ENCODE peak calls at places on chromosomes 1 and 21, in five cellular contexts. C, N, H, V and G are unnamed samples.
A peak's percentile ranks its signal among the peaks of the same experiment; 100 is the strongest.

GRCh38 chr1:25503551-25504426 is 39.6 kb upstream of the LDLRAP1 start:
- DNase-seq in C (no peak), V (peak; percentile 10), H (peak; percentile 53), N (peak; percentile 86), G (peak; percentile 81)

GRCh38 chr1:12547586-12548225 is 70.3 kb downstream of the DHRS3 start:
- DNase-seq in C (no peak), N (peak; percentile 53), V (no peak), H (no peak), G (no peak)

GRCh38 chr1:29387210-29387609 is 150.9 kb downstream of the PTPRU start:
- DNase-seq in V (no peak), N (no peak), H (no peak), C (no peak), G (peak; percentile 54)

GRCh38 chr1:51898090-51898734 is 19.7 kb upstream of the NRDC start:
- DNase-seq in V (peak; percentile 58), H (peak; percentile 46), C (no peak), N (no peak), G (no peak)

GRCh38 chr1:83593073-83593472 is 405.9 kb downstream of the TTLL7 start:
- DNase-seq in N (no peak), H (no peak), C (no peak), V (no peak), G (no peak)

GRCh38 chr1:183733610-183734219 is 71.2 kb upstream of the RGL1 start:
- DNase-seq in C (no peak), N (no peak), V (no peak), H (no peak), G (no peak)

GRCh38 chr21:24729568-24729967 is 877.7 kb downstream of the MRPL39 start:
- DNase-seq in C (no peak), H (no peak), N (no peak), V (no peak), G (no peak)

GRCh38 chr1:197159461-197159860 is 13.0 kb upstream of the ASPM start:
- DNase-seq in V (no peak), C (no peak), N (no peak), H (no peak), G (no peak)

GRCh38 chr1:223708651-223709268 is 3.6 kb upstream of the CAPN2 start:
- DNase-seq in V (no peak), N (no peak), C (no peak), H (no peak), G (no peak)

GRCh38 chr1:3369437-3370076 is 84.9 kb upstream of the ARHGEF16 start:
- DNase-seq in V (no peak), N (no peak), C (peak; percentile 79), H (no peak), G (no peak)

GRCh38 chr1:53249706-53250105 is 11.4 kb upstream of the MAGOH start:
- DNase-seq in H (no peak), V (no peak), C (no peak), N (no peak), G (no peak)

GRCh38 chr21:15054606-15055239 is 10.1 kb downstream of the NRIP1 start:
- DNase-seq in N (no peak), C (no peak), V (no peak), H (no peak), G (no peak)

GRCh38 chr1:203871114-203871875 is 9.9 kb downstream of the SNRPE start:
- DNase-seq in V (no peak), N (no peak), H (peak; percentile 76), C (no peak), G (no peak)

GRCh38 chr1:31524196-31524967 is 51.9 kb upstream of the TINAGL1 start:
- DNase-seq in C (no peak), H (no peak), N (peak; percentile 68), V (no peak), G (no peak)

GRCh38 chr1:87279201-87279860 is 49.3 kb upstream of the LMO4 start:
- DNase-seq in C (no peak), V (no peak), H (no peak), N (no peak), G (no peak)

GRCh38 chr1:54120018-54120697 is 32.6 kb downstream of the CDCP2 start:
- DNase-seq in H (no peak), V (no peak), N (peak; percentile 38), C (no peak), G (no peak)

GRCh38 chr21:46390603-46391545 is 66.9 kb downstream of the PCNT start:
- DNase-seq in H (no peak), C (no peak), V (no peak), N (no peak), G (no peak)

GRCh38 chr1:56806804-56807203 is 12.4 kb downstream of the FYB2 start:
- DNase-seq in H (no peak), N (no peak), V (no peak), C (no peak), G (no peak)
- TF ChIP-seq CTCF in H (no peak), N (no peak), V (no peak), C (no peak), G (peak; percentile 9)

DNA sequence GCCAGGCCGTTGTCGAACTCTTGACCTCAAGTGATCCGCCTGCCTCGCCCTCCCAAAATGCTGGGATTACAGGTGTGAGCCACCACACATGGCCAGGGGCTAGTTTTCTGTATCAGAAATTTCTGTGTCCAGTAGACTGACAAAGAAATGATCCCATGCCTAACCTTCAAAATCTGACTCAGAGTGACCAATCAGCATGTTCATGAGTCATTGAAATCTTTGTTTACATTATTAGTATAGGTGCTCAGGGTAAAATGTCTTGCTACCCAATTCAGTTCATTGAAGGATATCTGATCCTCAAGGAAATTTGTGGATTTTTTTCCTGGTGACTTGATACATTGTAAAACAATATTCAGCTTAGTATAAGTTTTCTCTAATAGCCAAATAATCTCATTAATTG is 11.0 kb upstream of the LDLRAD2 start:
- DNase-seq in C (no peak), V (peak; percentile 48), H (no peak), N (no peak), G (no peak)
- TF ChIP-seq CTCF in C (no peak), V (no peak), H (no peak), N (no peak), G (no peak)

GRCh38 chr1:96234299-96234698 is 487.3 kb upstream of the PTBP2 start:
- DNase-seq in H (peak; percentile 23), C (no peak), V (no peak), N (peak; percentile 74), G (no peak)
- TF ChIP-seq CTCF in H (no peak), C (no peak), V (no peak), N (no peak), G (no peak)

DNA sequence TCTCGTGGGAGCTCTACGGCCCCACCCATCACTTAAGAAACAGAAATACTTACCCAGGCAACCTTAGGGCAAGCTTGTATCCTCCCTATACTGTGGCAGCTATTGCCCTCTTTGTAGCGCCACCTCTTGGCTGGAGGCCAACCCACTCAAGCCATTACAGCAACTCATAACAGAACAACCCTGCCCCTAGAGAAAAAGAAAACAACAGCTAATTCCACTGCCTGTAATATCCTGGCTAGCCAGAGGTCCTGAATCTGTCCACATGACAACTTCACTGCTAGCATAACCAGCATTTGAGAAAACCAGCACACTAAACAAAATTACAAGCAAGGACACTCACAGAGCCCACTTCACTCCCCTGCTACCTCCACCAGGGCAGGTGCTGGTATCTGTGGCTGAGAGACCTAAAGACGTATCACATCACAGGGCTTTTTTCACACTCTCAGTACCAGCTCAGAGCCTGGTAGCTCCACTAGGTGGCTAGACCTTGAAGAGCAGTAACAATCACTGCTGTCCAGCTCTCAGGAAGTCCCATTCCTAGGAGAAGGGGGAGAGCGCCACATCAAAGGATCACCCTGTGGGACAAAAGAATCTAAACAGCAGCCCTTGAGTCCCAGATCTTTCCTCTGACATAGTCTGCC is 14.5 kb upstream of the MX1 start:
- DNase-seq in C (no peak), V (no peak), H (peak; percentile 15), N (peak; percentile 88), G (no peak)
- TF ChIP-seq CTCF in C (no peak), V (peak; percentile 31), H (no peak), N (peak; percentile 31), G (peak; percentile 26)

DNA sequence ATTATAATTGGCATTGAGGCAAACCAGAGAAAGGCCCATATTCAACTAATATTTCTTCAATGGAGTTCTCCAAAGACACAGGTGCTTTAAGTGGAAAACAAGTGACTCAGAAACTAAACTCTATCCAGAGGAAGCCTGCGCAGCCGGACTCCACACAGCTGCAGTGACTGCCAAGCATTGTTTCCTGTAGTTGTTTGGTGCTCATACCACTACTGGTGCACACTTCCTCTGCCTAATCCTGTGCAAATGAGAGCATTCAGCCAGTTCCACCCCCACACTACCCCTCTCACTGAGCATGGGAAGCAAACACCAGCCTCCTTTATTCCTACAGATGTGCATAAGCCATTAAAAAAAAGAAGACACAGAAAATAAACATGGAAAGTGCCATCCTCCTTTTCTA is 102.9 kb downstream of the VAV3 start:
- DNase-seq in V (no peak), H (no peak), N (no peak), C (no peak), G (no peak)
- TF ChIP-seq CTCF in V (no peak), H (no peak), N (no peak), C (no peak), G (no peak)

DNA sequence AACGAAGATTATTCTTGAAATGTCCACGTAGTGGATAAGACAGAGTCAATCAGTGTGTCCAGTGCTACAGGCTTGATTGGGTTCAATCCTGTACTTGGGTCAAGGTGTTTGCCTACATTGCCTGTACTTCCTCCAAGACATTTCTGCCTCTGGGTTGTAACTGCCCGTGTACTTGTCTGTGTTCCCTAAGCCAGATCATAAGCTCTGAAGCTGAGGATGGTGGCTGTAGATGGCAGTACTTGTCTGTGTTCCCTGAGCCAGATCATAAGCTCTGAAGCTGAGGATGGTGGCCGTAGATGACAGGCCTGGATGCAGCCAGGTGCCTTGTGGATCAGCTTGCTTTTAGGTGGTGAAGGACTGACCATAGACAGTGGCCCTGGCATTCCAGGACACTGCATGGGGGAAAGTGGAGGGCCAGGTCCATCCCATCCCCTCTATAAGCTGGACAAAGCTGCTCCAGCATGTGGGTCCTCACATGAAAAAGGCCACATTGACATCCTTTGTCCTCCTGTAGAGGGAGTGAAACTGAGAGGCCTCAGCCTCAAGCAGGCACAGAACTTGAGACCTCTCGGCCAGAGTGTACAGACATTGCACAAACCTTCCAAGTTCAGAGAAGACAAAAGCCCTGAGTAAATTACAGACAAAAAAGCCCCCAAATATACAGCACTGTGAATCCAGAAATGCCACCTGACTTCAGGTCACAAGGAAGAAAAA is 2.0 kb upstream of the SRM start:
- DNase-seq in V (no peak), C (no peak), N (no peak), H (no peak), G (no peak)
- TF ChIP-seq CTCF in V (peak; percentile 39), C (no peak), N (no peak), H (no peak), G (no peak)

DNA sequence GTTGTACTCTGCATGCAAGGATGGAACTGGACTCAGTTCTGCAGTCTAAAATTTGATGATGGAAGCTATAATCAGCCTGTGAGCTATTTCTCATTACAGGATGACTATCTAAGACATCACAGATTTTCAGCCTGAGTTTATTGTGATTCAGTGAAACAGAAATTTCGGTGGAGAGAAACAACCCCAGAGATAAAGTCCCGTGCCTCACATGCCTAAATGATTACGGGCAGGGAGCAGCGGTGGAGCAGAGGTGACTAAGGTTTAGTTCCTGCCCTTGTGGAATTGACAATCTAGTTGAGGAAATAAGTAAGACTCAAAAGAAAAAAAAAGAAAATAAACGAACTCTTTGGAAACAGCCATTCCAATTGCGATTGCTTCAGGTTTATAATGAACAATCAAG is 96.9 kb downstream of the GRIK3 start:
- DNase-seq in N (no peak), H (no peak), C (no peak), V (no peak), G (no peak)
- TF ChIP-seq CTCF in N (no peak), H (no peak), C (no peak), V (no peak), G (no peak)